ENCODE peak calls at places on chromosomes 6 and 20, in seven cellular contexts. One of them, this sample, is unnamed.
A peak's percentile ranks its signal among the peaks of the same experiment; 100 is the strongest.

GRCh38 chr20:59141818-59142581 is 21.6 kb upstream of the ZNF831 start:
- DNase-seq in OCI-LY7: peak; percentile 29
- DNase-seq in ovary: no peak
- DNase-seq in HTR-8/SVneo: peak; percentile 48
- DNase-seq in natural killer cell treated with Interleukin-12 subunit alpha and Interleukin-12 subunit beta and Interleukin-15 and Interleukin-18, amount 100 ng/mL, for 72 hours: no peak
- DNase-seq in foreskin fibroblast: no peak
- DNase-seq in GF-D8: no peak
- DNase-seq in this sample: no peak

GRCh38 chr6:129030231-129030630 is 147.3 kb downstream of the LAMA2 start:
- DNase-seq in OCI-LY7: no peak
- DNase-seq in ovary: no peak
- DNase-seq in HTR-8/SVneo: no peak
- DNase-seq in natural killer cell treated with Interleukin-12 subunit alpha and Interleukin-12 subunit beta and Interleukin-15 and Interleukin-18, amount 100 ng/mL, for 72 hours: no peak
- DNase-seq in foreskin fibroblast: peak; percentile 50
- DNase-seq in GF-D8: no peak
- DNase-seq in this sample: no peak

GRCh38 chr6:37871616-37872384 is 52.3 kb downstream of the ZFAND3 start:
- DNase-seq in OCI-LY7: no peak
- DNase-seq in ovary: no peak
- DNase-seq in HTR-8/SVneo: no peak
- DNase-seq in natural killer cell treated with Interleukin-12 subunit alpha and Interleukin-12 subunit beta and Interleukin-15 and Interleukin-18, amount 100 ng/mL, for 72 hours: no peak
- DNase-seq in foreskin fibroblast: no peak
- DNase-seq in GF-D8: no peak
- DNase-seq in this sample: no peak

GRCh38 chr20:63101781-63102719 is 95.3 kb upstream of the BHLHE23 start:
- DNase-seq in OCI-LY7: no peak
- DNase-seq in ovary: peak; percentile 18
- DNase-seq in HTR-8/SVneo: peak; percentile 78
- DNase-seq in natural killer cell treated with Interleukin-12 subunit alpha and Interleukin-12 subunit beta and Interleukin-15 and Interleukin-18, amount 100 ng/mL, for 72 hours: peak; percentile 65
- DNase-seq in foreskin fibroblast: peak; percentile 61
- DNase-seq in GF-D8: peak; percentile 15
- DNase-seq in this sample: peak; percentile 29

GRCh38 chr20:6866741-6867140 is 99.3 kb downstream of the BMP2 start:
- DNase-seq in OCI-LY7: no peak
- DNase-seq in ovary: no peak
- DNase-seq in HTR-8/SVneo: no peak
- DNase-seq in natural killer cell treated with Interleukin-12 subunit alpha and Interleukin-12 subunit beta and Interleukin-15 and Interleukin-18, amount 100 ng/mL, for 72 hours: no peak
- DNase-seq in foreskin fibroblast: no peak
- DNase-seq in GF-D8: no peak
- DNase-seq in this sample: no peak

GRCh38 chr6:116266803-116267202 is 12.9 kb downstream of the TSPYL1 start:
- DNase-seq in OCI-LY7: no peak
- DNase-seq in ovary: no peak
- DNase-seq in HTR-8/SVneo: no peak
- DNase-seq in natural killer cell treated with Interleukin-12 subunit alpha and Interleukin-12 subunit beta and Interleukin-15 and Interleukin-18, amount 100 ng/mL, for 72 hours: no peak
- DNase-seq in foreskin fibroblast: peak; percentile 77
- DNase-seq in GF-D8: no peak
- DNase-seq in this sample: no peak

GRCh38 chr6:26125015-26125690 is 37.9 kb downstream of the HFE start:
- DNase-seq in OCI-LY7: peak; percentile 74
- DNase-seq in ovary: peak; percentile 34
- DNase-seq in HTR-8/SVneo: no peak
- DNase-seq in natural killer cell treated with Interleukin-12 subunit alpha and Interleukin-12 subunit beta and Interleukin-15 and Interleukin-18, amount 100 ng/mL, for 72 hours: no peak
- DNase-seq in foreskin fibroblast: peak; percentile 34
- DNase-seq in GF-D8: no peak
- DNase-seq in this sample: peak; percentile 36

GRCh38 chr20:21546355-21546754 is 32.5 kb upstream of the NKX2-2 start:
- DNase-seq in OCI-LY7: no peak
- DNase-seq in ovary: no peak
- DNase-seq in HTR-8/SVneo: no peak
- DNase-seq in natural killer cell treated with Interleukin-12 subunit alpha and Interleukin-12 subunit beta and Interleukin-15 and Interleukin-18, amount 100 ng/mL, for 72 hours: no peak
- DNase-seq in foreskin fibroblast: no peak
- DNase-seq in GF-D8: peak; percentile 11
- DNase-seq in this sample: no peak

GRCh38 chr6:6368040-6368683 is 47.7 kb upstream of the F13A1 start:
- DNase-seq in OCI-LY7: no peak
- DNase-seq in ovary: no peak
- DNase-seq in HTR-8/SVneo: no peak
- DNase-seq in natural killer cell treated with Interleukin-12 subunit alpha and Interleukin-12 subunit beta and Interleukin-15 and Interleukin-18, amount 100 ng/mL, for 72 hours: no peak
- DNase-seq in foreskin fibroblast: no peak
- DNase-seq in GF-D8: no peak
- DNase-seq in this sample: no peak

GRCh38 chr6:134060491-134061106 is 8.2 kb upstream of the SLC2A12 start:
- DNase-seq in OCI-LY7: no peak
- DNase-seq in ovary: no peak
- DNase-seq in HTR-8/SVneo: peak; percentile 65
- DNase-seq in natural killer cell treated with Interleukin-12 subunit alpha and Interleukin-12 subunit beta and Interleukin-15 and Interleukin-18, amount 100 ng/mL, for 72 hours: no peak
- DNase-seq in foreskin fibroblast: peak; percentile 84
- DNase-seq in GF-D8: no peak
- DNase-seq in this sample: no peak

GRCh38 chr6:29975561-29975907 is 33.2 kb downstream of the HLA-A start:
- DNase-seq in OCI-LY7: no peak
- DNase-seq in ovary: no peak
- DNase-seq in HTR-8/SVneo: no peak
- DNase-seq in natural killer cell treated with Interleukin-12 subunit alpha and Interleukin-12 subunit beta and Interleukin-15 and Interleukin-18, amount 100 ng/mL, for 72 hours: no peak
- DNase-seq in foreskin fibroblast: no peak
- DNase-seq in GF-D8: no peak
- DNase-seq in this sample: no peak

GRCh38 chr6:108666656-108667260 is 106.0 kb downstream of the FOXO3 start:
- DNase-seq in OCI-LY7: no peak
- DNase-seq in ovary: no peak
- DNase-seq in HTR-8/SVneo: no peak
- DNase-seq in natural killer cell treated with Interleukin-12 subunit alpha and Interleukin-12 subunit beta and Interleukin-15 and Interleukin-18, amount 100 ng/mL, for 72 hours: no peak
- DNase-seq in foreskin fibroblast: no peak
- DNase-seq in GF-D8: no peak
- DNase-seq in this sample: no peak

GRCh38 chr6:106119526-106119925 is 33.4 kb downstream of the PRDM1 start:
- DNase-seq in OCI-LY7: no peak
- DNase-seq in ovary: no peak
- DNase-seq in HTR-8/SVneo: no peak
- DNase-seq in natural killer cell treated with Interleukin-12 subunit alpha and Interleukin-12 subunit beta and Interleukin-15 and Interleukin-18, amount 100 ng/mL, for 72 hours: no peak
- DNase-seq in foreskin fibroblast: no peak
- DNase-seq in GF-D8: no peak
- DNase-seq in this sample: no peak

GRCh38 chr6:110250058-110250457 is 69.8 kb downstream of the CDC40 start:
- DNase-seq in OCI-LY7: no peak
- DNase-seq in ovary: no peak
- DNase-seq in HTR-8/SVneo: no peak
- DNase-seq in natural killer cell treated with Interleukin-12 subunit alpha and Interleukin-12 subunit beta and Interleukin-15 and Interleukin-18, amount 100 ng/mL, for 72 hours: no peak
- DNase-seq in foreskin fibroblast: no peak
- DNase-seq in GF-D8: no peak
- DNase-seq in this sample: no peak

GRCh38 chr6:133099573-133099972 is 141.6 kb upstream of the EYA4 start:
- DNase-seq in OCI-LY7: no peak
- DNase-seq in ovary: no peak
- DNase-seq in HTR-8/SVneo: peak; percentile 10
- DNase-seq in natural killer cell treated with Interleukin-12 subunit alpha and Interleukin-12 subunit beta and Interleukin-15 and Interleukin-18, amount 100 ng/mL, for 72 hours: no peak
- DNase-seq in foreskin fibroblast: peak; percentile 85
- DNase-seq in GF-D8: peak; percentile 23
- DNase-seq in this sample: no peak

GRCh38 chr6:136747538-136747937 is 44.7 kb downstream of the MAP3K5 start:
- DNase-seq in OCI-LY7: no peak
- DNase-seq in ovary: no peak
- DNase-seq in HTR-8/SVneo: no peak
- DNase-seq in natural killer cell treated with Interleukin-12 subunit alpha and Interleukin-12 subunit beta and Interleukin-15 and Interleukin-18, amount 100 ng/mL, for 72 hours: no peak
- DNase-seq in foreskin fibroblast: no peak
- DNase-seq in GF-D8: no peak
- DNase-seq in this sample: no peak

GRCh38 chr6:75930954-75931689 is 141.3 kb downstream of the IMPG1 start:
- DNase-seq in OCI-LY7: no peak
- DNase-seq in ovary: no peak
- DNase-seq in HTR-8/SVneo: no peak
- DNase-seq in natural killer cell treated with Interleukin-12 subunit alpha and Interleukin-12 subunit beta and Interleukin-15 and Interleukin-18, amount 100 ng/mL, for 72 hours: no peak
- DNase-seq in foreskin fibroblast: peak; percentile 45
- DNase-seq in GF-D8: no peak
- DNase-seq in this sample: no peak

GRCh38 chr20:12414446-12415274 is 497.0 kb downstream of the BTBD3 start:
- DNase-seq in OCI-LY7: no peak
- DNase-seq in ovary: no peak
- DNase-seq in HTR-8/SVneo: no peak
- DNase-seq in natural killer cell treated with Interleukin-12 subunit alpha and Interleukin-12 subunit beta and Interleukin-15 and Interleukin-18, amount 100 ng/mL, for 72 hours: no peak
- DNase-seq in foreskin fibroblast: no peak
- DNase-seq in GF-D8: no peak
- DNase-seq in this sample: peak; percentile 37

GRCh38 chr20:2455771-2456497 is 14.7 kb downstream of the SNRPB start:
- DNase-seq in OCI-LY7: no peak
- DNase-seq in ovary: no peak
- DNase-seq in HTR-8/SVneo: no peak
- DNase-seq in natural killer cell treated with Interleukin-12 subunit alpha and Interleukin-12 subunit beta and Interleukin-15 and Interleukin-18, amount 100 ng/mL, for 72 hours: no peak
- DNase-seq in foreskin fibroblast: no peak
- DNase-seq in GF-D8: no peak
- DNase-seq in this sample: peak; percentile 41

GRCh38 chr6:7640607-7641577 is 50.9 kb downstream of the SNRNP48 start:
- DNase-seq in OCI-LY7: no peak
- DNase-seq in ovary: no peak
- DNase-seq in HTR-8/SVneo: peak; percentile 30
- DNase-seq in natural killer cell treated with Interleukin-12 subunit alpha and Interleukin-12 subunit beta and Interleukin-15 and Interleukin-18, amount 100 ng/mL, for 72 hours: no peak
- DNase-seq in foreskin fibroblast: peak; percentile 81
- DNase-seq in GF-D8: no peak
- DNase-seq in this sample: no peak

GRCh38 chr20:16488086-16488485 is 85.2 kb downstream of the KIF16B start:
- DNase-seq in OCI-LY7: no peak
- DNase-seq in ovary: no peak
- DNase-seq in HTR-8/SVneo: no peak
- DNase-seq in natural killer cell treated with Interleukin-12 subunit alpha and Interleukin-12 subunit beta and Interleukin-15 and Interleukin-18, amount 100 ng/mL, for 72 hours: no peak
- DNase-seq in foreskin fibroblast: no peak
- DNase-seq in GF-D8: no peak
- DNase-seq in this sample: no peak

GRCh38 chr6:143936986-143937765 is 70.9 kb downstream of the PLAGL1 start:
- DNase-seq in OCI-LY7: no peak
- DNase-seq in ovary: no peak
- DNase-seq in HTR-8/SVneo: no peak
- DNase-seq in natural killer cell treated with Interleukin-12 subunit alpha and Interleukin-12 subunit beta and Interleukin-15 and Interleukin-18, amount 100 ng/mL, for 72 hours: no peak
- DNase-seq in foreskin fibroblast: no peak
- DNase-seq in GF-D8: no peak
- DNase-seq in this sample: no peak

GRCh38 chr20:12640255-12640654 is 368.5 kb upstream of the SPTLC3 start:
- DNase-seq in OCI-LY7: no peak
- DNase-seq in ovary: no peak
- DNase-seq in HTR-8/SVneo: no peak
- DNase-seq in natural killer cell treated with Interleukin-12 subunit alpha and Interleukin-12 subunit beta and Interleukin-15 and Interleukin-18, amount 100 ng/mL, for 72 hours: no peak
- DNase-seq in foreskin fibroblast: no peak
- DNase-seq in GF-D8: no peak
- DNase-seq in this sample: no peak

GRCh38 chr20:34703573-34704176 is 469 bp upstream of the TP53INP2 start:
- DNase-seq in OCI-LY7: peak; percentile 38
- DNase-seq in ovary: peak; percentile 44
- DNase-seq in HTR-8/SVneo: no peak
- DNase-seq in natural killer cell treated with Interleukin-12 subunit alpha and Interleukin-12 subunit beta and Interleukin-15 and Interleukin-18, amount 100 ng/mL, for 72 hours: no peak
- DNase-seq in foreskin fibroblast: peak; percentile 32
- DNase-seq in GF-D8: no peak
- DNase-seq in this sample: peak; percentile 44

GRCh38 chr6:117346142-117346930 is 79.4 kb downstream of the ROS1 start:
- DNase-seq in OCI-LY7: peak; percentile 28
- DNase-seq in ovary: no peak
- DNase-seq in HTR-8/SVneo: peak; percentile 22
- DNase-seq in natural killer cell treated with Interleukin-12 subunit alpha and Interleukin-12 subunit beta and Interleukin-15 and Interleukin-18, amount 100 ng/mL, for 72 hours: no peak
- DNase-seq in foreskin fibroblast: peak; percentile 42
- DNase-seq in GF-D8: no peak
- DNase-seq in this sample: no peak

GRCh38 chr20:20085812-20086211 is 33.5 kb downstream of the CFAP61 start:
- DNase-seq in OCI-LY7: no peak
- DNase-seq in ovary: no peak
- DNase-seq in HTR-8/SVneo: no peak
- DNase-seq in natural killer cell treated with Interleukin-12 subunit alpha and Interleukin-12 subunit beta and Interleukin-15 and Interleukin-18, amount 100 ng/mL, for 72 hours: no peak
- DNase-seq in foreskin fibroblast: no peak
- DNase-seq in GF-D8: no peak
- DNase-seq in this sample: no peak

GRCh38 chr6:112416885-112417284 is 69.8 kb downstream of the RFPL4B start:
- DNase-seq in OCI-LY7: no peak
- DNase-seq in ovary: peak; percentile 57
- DNase-seq in HTR-8/SVneo: no peak
- DNase-seq in natural killer cell treated with Interleukin-12 subunit alpha and Interleukin-12 subunit beta and Interleukin-15 and Interleukin-18, amount 100 ng/mL, for 72 hours: no peak
- DNase-seq in foreskin fibroblast: peak; percentile 94
- DNase-seq in GF-D8: no peak
- DNase-seq in this sample: no peak